ENCODE peak calls at places on chromosomes 7 and 10, in nine cellular contexts. L is kidney epithelial cell, X is upper lobe of right lung, Z is ovary, I is BJ, E is uterus, Y is AG04449, W is IMR-90, R is A549. G is an unnamed sample.

GRCh38 chr10:101783736-101784118 is 481 bp upstream of the NPM3 start:
- DNase-seq in X (no peak), E (no peak), I (no peak), W (peak), L (no peak), Z (no peak), Y (no peak), R (no peak), G (no peak)

GRCh38 chr10:11782793-11783557 is 40.2 kb upstream of the PROSER2 start:
- DNase-seq in Z (no peak), E (no peak), Y (no peak), L (peak), R (peak), X (peak), W (peak), I (no peak), G (peak)

GRCh38 chr7:41640487-41640886 is 62.4 kb downstream of the INHBA start:
- DNase-seq in R (no peak), I (no peak), Y (no peak), E (no peak), L (no peak), W (peak), Z (no peak), X (no peak), G (no peak)

GRCh38 chr10:110664483-110665420 is 20.6 kb downstream of the RBM20 start:
- DNase-seq in Y (peak), W (peak), L (peak), Z (no peak), I (peak), X (no peak), E (no peak), R (peak), G (peak)

GRCh38 chr10:78859769-78860168 is 209.0 kb upstream of the ZMIZ1 start:
- DNase-seq in X (no peak), E (no peak), L (no peak), Z (no peak), Y (no peak), R (no peak), W (no peak), I (no peak), G (no peak)

GRCh38 chr7:47915066-47915976 is 32.9 kb downstream of the PKD1L1 start:
- DNase-seq in L (peak), I (peak), X (no peak), E (no peak), W (no peak), Z (no peak), R (no peak), Y (no peak), G (no peak)

GRCh38 chr10:88039496-88040200 is 176.2 kb downstream of the PTEN start:
- DNase-seq in Y (no peak), I (no peak), W (peak), Z (no peak), E (no peak), L (no peak), R (peak), X (no peak), G (no peak)

GRCh38 chr10:76973091-76973514 is 664.5 kb downstream of the KCNMA1 start:
- DNase-seq in Z (no peak), W (no peak), L (no peak), X (no peak), E (peak), R (no peak), I (no peak), Y (peak), G (no peak)

GRCh38 chr7:101179117-101179779 is 845 bp downstream of the NAT16 start:
- DNase-seq in I (no peak), W (no peak), E (no peak), X (no peak), L (no peak), Y (no peak), R (no peak), Z (no peak), G (no peak)

GRCh38 chr7:72015106-72015505 is 397.0 kb downstream of the CALN1 start:
- DNase-seq in R (no peak), E (no peak), Z (no peak), L (no peak), I (no peak), X (no peak), W (no peak), Y (no peak), G (no peak)

GRCh38 chr7:683526-684205 is 42.8 kb upstream of the DNAAF5 start:
- DNase-seq in R (no peak), Y (no peak), W (no peak), X (peak), E (peak), I (no peak), L (no peak), Z (no peak), G (no peak)

GRCh38 chr7:128833939-128834310 is 3.7 kb downstream of the FLNC start:
- DNase-seq in Z (no peak), L (no peak), E (no peak), W (no peak), Y (no peak), I (no peak), X (no peak), R (no peak), G (no peak)

GRCh38 chr10:117345143-117345542 is 30.1 kb downstream of the PDZD8 start:
- DNase-seq in W (no peak), E (no peak), X (no peak), Y (no peak), I (no peak), R (peak), L (no peak), Z (no peak), G (no peak)

GRCh38 chr7:131285558-131285957 is 42.1 kb upstream of the MKLN1 start:
- DNase-seq in E (peak), I (no peak), R (no peak), Y (no peak), Z (no peak), L (no peak), X (no peak), W (no peak), G (no peak)

GRCh38 chr10:26534384-26534783 is 96.2 kb downstream of the APBB1IP start:
- DNase-seq in I (no peak), L (no peak), Y (no peak), W (no peak), X (no peak), E (no peak), Z (no peak), R (peak), G (no peak)
- TF ChIP-seq CTCF in I (peak), L (peak), Y (no peak), W (no peak), X (no peak), E (no peak), Z (no peak), R (peak), G (peak)

GRCh38 chr10:37572206-37572605 is 285.2 kb downstream of the ZNF248 start:
- DNase-seq in Y (no peak), W (no peak), R (no peak), Z (no peak), I (no peak), E (no peak), X (no peak), L (no peak), G (no peak)

DNA sequence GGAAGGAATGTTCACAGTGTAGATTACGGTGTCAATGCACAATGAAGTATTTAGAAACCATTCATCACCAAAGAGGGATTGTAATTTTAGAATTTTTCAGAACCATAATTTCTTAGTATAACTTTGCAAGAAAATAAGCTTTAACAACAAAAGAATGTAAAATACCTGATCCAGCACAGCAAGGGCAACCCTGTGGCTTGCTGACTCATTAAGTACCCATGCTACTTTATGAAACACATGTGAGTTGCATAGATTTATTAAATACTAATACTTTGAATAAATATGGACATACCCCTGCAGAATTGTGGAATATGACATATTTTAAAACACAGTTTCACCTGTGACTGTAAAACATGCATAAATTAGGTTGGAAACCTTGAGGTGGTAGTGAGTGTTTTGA is 281.3 kb downstream of the ZNF248 start:
- DNase-seq in Z (no peak), Y (no peak), L (no peak), W (no peak), I (no peak), R (no peak), E (no peak), X (no peak), G (no peak)
- H3K4me3 ChIP-seq in Z (no peak), Y (no peak), L (no peak), W (no peak), I (no peak), R (no peak), E (no peak), X (no peak), G (no peak)

GRCh38 chr7:149811221-149811620 is 27.0 kb upstream of the ZNF862 start:
- DNase-seq in I (no peak), R (peak), Y (no peak), Z (no peak), X (no peak), E (no peak), W (peak), L (no peak), G (no peak)
- TF ChIP-seq CTCF in I (peak), R (peak), Y (peak), Z (no peak), X (no peak), E (no peak), W (peak), L (no peak), G (peak)

DNA sequence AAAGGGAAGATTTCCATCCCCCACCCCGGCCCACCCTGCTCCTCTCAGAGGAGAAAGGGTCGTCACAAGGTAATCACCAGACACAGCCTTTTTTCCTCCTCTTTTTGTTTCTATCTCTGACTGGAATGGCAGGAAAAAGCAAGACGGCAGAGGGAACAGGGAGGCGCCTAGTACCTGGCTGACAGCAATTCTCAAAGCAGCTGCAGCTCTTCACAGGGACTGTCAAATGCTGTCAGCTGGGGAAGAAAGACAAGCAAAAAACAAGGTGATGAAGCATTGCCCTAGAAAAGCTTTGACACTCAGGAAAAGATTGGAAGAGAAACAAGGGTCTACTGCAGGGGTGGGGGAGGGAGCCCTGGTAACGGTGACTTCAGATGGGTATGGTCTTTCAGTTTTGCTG is 52.7 kb downstream of the GNA12 start:
- DNase-seq in R (no peak), X (no peak), Y (no peak), I (no peak), Z (no peak), L (no peak), W (no peak), E (no peak), G (no peak)
- H3K4me3 ChIP-seq in R (no peak), X (no peak), Y (no peak), I (no peak), Z (no peak), L (no peak), W (no peak), E (no peak), G (no peak)

DNA sequence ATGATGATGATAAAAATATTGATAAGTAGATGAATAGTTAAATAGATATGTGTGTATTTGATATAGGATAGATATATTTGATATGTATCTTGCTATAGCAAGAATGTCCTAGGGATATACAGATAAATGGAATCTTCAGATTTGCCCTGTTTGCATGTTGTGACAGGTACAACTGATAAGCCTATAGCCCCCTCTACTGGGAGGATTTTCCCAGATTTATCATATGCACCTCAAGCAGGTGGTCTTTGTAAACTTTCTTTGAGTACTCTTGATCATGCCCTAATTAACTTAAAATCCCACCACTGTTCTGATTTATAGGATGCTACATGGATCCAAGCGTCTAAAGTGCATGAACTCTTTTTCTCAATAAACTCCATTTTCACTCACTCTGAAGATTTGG is 1050.7 kb downstream of the SORCS3 start:
- DNase-seq in Z (no peak), L (no peak), R (peak), W (no peak), E (no peak), I (no peak), X (no peak), Y (no peak), G (peak)
- TF ChIP-seq CTCF in Z (no peak), L (peak), R (no peak), W (peak), E (no peak), I (peak), X (no peak), Y (no peak), G (peak)